ENCODE peak calls at places on chromosomes 5 and 9, in ten cellular contexts. T is sigmoid colon, H is astrocyte of the cerebellum, M is AG09309, J is tibial nerve, E is heart left ventricle, D is tibial artery, L is GM12865, Q is IMR-90, K is psoas muscle. I is an unnamed sample.

GRCh38 chr9:102101723-102102122 is 363.3 kb upstream of the GRIN3A start:
- DNase-seq in T (no peak), H (no peak), M (no peak), J (no peak), E (no peak), D (no peak), L (no peak), Q (no peak), K (no peak), I (no peak)

GRCh38 chr9:13034696-13035006 is 244.8 kb downstream of the MPDZ start:
- DNase-seq in T (no peak), H (no peak), M (no peak), J (no peak), E (no peak), D (no peak), L (no peak), Q (no peak), K (no peak), I (no peak)

GRCh38 chr5:57785946-57786345 is 303.3 kb upstream of the ACTBL2 start:
- DNase-seq in T (no peak), H (no peak), M (no peak), J (no peak), E (no peak), D (no peak), L (no peak), Q (no peak), K (no peak), I (no peak)

GRCh38 chr5:14696057-14696456 is 31.5 kb downstream of the OTULIN start:
- DNase-seq in T (no peak), H (no peak), M (no peak), J (no peak), E (no peak), D (no peak), L (no peak), Q (peak; percentile 22), K (no peak), I (no peak)

GRCh38 chr5:168651654-168652053 is 72.5 kb upstream of the PANK3 start:
- DNase-seq in T (no peak), H (peak; percentile 39), M (peak; percentile 82), J (no peak), E (no peak), D (no peak), L (no peak), Q (peak; percentile 50), K (no peak), I (peak; percentile 65)

GRCh38 chr5:107671742-107672211 is 1.0 kb upstream of the EFNA5 start:
- DNase-seq in T (no peak), H (no peak), M (no peak), J (no peak), E (no peak), D (no peak), L (no peak), Q (peak; percentile 52), K (peak; percentile 26), I (no peak)

GRCh38 chr5:53679261-53679660 is 118.8 kb downstream of the NDUFS4 start:
- DNase-seq in T (no peak), H (no peak), M (peak; percentile 3), J (no peak), E (no peak), D (no peak), L (no peak), Q (peak; percentile 49), K (no peak), I (no peak)

GRCh38 chr5:38013107-38013506 is 173.3 kb upstream of the GDNF start:
- DNase-seq in T (no peak), H (no peak), M (no peak), J (no peak), E (no peak), D (no peak), L (no peak), Q (no peak), K (no peak), I (no peak)

GRCh38 chr5:176368726-176369125 is 3.4 kb downstream of the ARL10 start:
- DNase-seq in T (no peak), H (no peak), M (no peak), J (no peak), E (no peak), D (no peak), L (no peak), Q (no peak), K (no peak), I (no peak)

GRCh38 chr5:176366575-176366894 is 1.2 kb downstream of the ARL10 start:
- DNase-seq in T (no peak), H (no peak), M (no peak), J (no peak), E (no peak), D (peak; percentile 54), L (no peak), Q (no peak), K (no peak), I (no peak)

GRCh38 chr5:176364765-176365662 is at the start of gene ARL10:
- DNase-seq in T (no peak), H (no peak), M (no peak), J (no peak), E (peak; percentile 47), D (peak; percentile 66), L (peak; percentile 51), Q (peak; percentile 20), K (peak; percentile 52), I (no peak)

GRCh38 chr5:176362098-176362442 is 506 bp upstream of the KIAA1191 start:
- DNase-seq in T (no peak), H (no peak), M (no peak), J (no peak), E (no peak), D (no peak), L (no peak), Q (no peak), K (no peak), I (no peak)

DNA sequence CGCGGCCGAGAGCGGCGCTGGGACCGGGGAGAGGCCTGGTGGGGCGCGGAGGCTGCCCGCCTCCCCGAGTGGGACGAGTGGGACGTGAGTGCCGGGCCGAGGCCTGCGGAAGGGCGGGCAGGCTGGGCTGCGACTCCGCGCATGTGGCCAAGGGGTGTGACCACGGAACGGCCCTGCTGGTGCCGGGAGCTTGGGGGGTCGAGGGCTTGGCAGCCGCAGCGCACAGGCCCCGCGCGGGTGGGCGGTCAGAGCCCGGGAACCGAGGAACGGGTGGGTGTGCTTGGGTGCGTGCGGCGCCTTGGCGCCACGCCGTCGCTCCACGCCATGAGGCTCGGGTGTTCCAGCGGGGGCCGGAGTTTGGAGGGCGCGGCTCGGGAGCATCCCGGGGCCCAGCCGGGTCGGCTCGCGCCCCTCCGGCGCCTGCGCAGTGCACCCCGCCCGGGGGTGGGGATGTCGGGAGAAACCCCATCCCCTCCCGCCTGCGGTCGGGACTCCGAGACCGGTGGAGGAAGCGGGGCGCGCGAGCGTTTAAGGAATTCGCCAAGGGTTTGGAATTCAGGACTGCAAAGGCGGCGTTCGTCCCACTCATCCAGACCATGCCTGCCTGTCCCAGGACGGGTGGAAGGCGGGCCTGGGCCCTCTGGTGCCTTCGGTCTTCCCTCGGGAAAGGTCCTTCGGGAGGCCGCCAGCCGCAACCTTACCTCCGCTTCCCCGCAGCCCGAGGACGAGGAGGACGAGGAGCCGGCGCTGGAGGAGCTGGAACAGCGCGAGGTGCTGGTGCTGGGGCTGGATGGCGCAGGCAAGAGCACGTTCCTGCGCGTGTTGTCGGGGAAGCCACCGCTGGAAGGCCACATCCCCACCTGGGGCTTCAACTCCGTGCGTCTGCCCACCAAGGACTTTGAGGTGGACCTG is 632 bp downstream of the ARL10 start:
- DNase-seq in T (peak; percentile 74), H (no peak), M (peak; percentile 24), J (no peak), E (peak; percentile 58), D (peak; percentile 72), L (no peak), Q (peak; percentile 55), K (peak; percentile 54), I (no peak)
- H3K4me3 ChIP-seq in T (peak overlapping the region; percentile 85), H (peak overlapping the region; percentile 76), M (peak overlapping the region; percentile 71), J (peak overlapping the region; percentile 92), E (peak overlapping the region; percentile 84), D (peak overlapping the region; percentile 78), L (peak overlapping the region; percentile 63), Q (peak overlapping the region; percentile 58), K (peak overlapping the region; percentile 83), I (peak overlapping the region; percentile 69)

GRCh38 chr5:88880196-88880595 is 2.8 kb downstream of the MEF2C start:
- DNase-seq in T (no peak), H (no peak), M (no peak), J (no peak), E (no peak), D (no peak), L (no peak), Q (no peak), K (no peak), I (no peak)

GRCh38 chr5:88878976-88879375 is 4.0 kb downstream of the MEF2C start:
- DNase-seq in T (no peak), H (no peak), M (no peak), J (no peak), E (no peak), D (no peak), L (no peak), Q (peak; percentile 63), K (no peak), I (no peak)

GRCh38 chr5:88877826-88878225 is 5.2 kb downstream of the MEF2C start:
- DNase-seq in T (no peak), H (no peak), M (no peak), J (no peak), E (peak; percentile 20), D (no peak), L (no peak), Q (no peak), K (no peak), I (no peak)

GRCh38 chr5:88881566-88881965 is 1.4 kb downstream of the MEF2C start:
- DNase-seq in T (no peak), H (no peak), M (no peak), J (no peak), E (peak; percentile 37), D (no peak), L (peak; percentile 76), Q (peak; percentile 9), K (no peak), I (no peak)

GRCh38 chr5:88879724-88880123 is 3.3 kb downstream of the MEF2C start:
- DNase-seq in T (no peak), H (no peak), M (no peak), J (no peak), E (no peak), D (no peak), L (peak; percentile 59), Q (no peak), K (no peak), I (no peak)
- H3K4me3 ChIP-seq in T (peak overlapping the region; percentile 57), H (no peak overlapping the region), M (no peak overlapping the region), J (no peak overlapping the region), E (peak overlapping the region; percentile 51), D (peak overlapping the region; percentile 60), L (peak overlapping the region; percentile 94), Q (no peak overlapping the region), K (peak overlapping the region; percentile 76), I (no peak overlapping the region)

DNA sequence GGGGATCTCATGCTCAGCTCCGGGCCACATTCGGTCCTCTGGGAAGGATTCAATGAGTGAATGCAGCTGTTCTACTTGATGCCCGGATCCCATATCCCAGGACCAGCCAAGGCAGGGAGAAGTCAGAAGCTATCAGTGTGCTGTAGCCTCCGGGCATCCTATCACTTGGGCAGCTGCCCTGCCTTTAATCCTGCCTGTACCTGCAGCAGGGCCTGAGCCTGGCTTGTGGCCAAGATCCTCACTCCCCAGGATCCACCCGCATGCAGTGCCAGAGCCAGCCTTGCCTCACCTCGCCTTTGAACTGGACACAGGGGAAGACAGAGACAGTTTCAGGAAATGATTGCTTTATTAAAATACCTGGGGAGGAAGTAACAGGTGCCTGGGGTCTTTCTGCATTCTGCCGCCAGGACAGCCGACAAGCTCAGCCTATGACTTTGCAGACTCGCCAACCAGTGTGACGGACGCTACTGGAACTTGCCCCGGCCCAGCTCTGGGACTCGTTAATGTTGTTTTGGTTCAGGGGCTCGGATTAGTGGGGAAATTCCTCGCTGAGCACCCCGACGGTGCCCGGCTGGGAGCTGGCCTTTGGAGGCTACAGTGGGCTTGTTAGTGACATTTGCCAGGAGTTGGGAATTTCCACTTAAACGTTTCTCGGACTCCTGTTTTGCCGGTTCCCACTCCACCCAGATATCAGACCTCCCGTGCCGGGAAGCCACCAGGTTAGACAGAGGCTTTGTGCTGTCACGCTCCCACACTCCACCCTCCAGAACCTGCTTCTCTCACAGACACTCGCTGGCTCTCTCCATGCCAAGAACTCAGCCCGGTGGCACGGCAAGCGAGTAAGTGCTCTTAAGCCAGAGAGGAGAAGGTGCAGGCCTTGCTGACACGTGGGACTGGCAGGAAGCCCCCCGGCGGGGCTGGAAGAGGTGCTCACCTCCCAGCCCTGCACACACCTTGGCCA is 721 bp downstream of the PTGES start:
- DNase-seq in T (no peak), H (no peak), M (no peak), J (no peak), E (no peak), D (no peak), L (no peak), Q (no peak), K (no peak), I (no peak)
- H3K4me3 ChIP-seq in T (peak overlapping the region; percentile 39), H (peak overlapping the region; percentile 39), M (peak overlapping the region; percentile 37), J (peak overlapping the region; percentile 10), E (peak overlapping the region; percentile 29), D (peak overlapping the region; percentile 33), L (no peak overlapping the region), Q (peak overlapping the region; percentile 31), K (peak overlapping the region; percentile 46), I (peak overlapping the region; percentile 55)

DNA sequence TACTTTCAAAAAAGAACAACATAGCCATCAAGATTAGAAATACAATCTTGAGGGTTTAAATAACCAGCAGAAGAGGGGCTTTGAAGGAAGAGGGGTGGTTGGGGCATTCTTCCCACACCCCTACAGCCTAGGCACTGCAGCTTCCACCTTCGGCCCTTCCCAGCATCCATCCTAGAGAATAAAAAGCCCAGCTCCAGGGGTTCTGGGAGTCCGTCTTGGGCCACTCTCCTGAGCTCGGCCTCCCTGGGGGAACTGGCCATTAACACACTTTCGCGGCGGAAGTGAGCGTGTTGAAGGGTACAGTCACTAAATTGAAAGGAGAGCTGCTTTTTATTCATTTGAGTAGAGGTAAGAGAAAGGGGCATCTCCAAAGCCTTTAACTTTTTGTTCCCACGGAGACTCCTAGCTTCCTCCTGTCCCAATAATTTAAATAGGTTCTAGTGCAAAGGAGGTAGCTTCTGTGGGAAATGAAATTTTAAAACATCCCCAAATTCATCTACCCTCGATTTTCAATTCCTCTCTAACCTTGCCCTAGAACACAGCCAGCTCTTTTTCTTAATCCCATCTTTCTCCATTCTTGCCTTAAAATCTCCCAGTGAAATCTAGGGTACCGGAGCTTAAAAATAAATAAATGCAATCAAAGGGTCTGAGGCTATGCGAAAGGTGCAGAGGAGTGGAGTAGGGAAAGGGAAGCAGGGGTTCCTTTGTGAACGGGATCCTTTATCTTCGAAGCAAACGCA is 31.1 kb upstream of the NFIB start:
- DNase-seq in T (no peak), H (no peak), M (no peak), J (no peak), E (no peak), D (no peak), L (no peak), Q (no peak), K (no peak), I (no peak)
- H3K4me3 ChIP-seq in T (no peak overlapping the region), H (peak overlapping the region; percentile 2), M (no peak overlapping the region), J (no peak overlapping the region), E (no peak overlapping the region), D (peak overlapping the region; percentile 60), L (no peak overlapping the region), Q (no peak overlapping the region), K (peak overlapping the region; percentile 58), I (no peak overlapping the region)